ENCODE peak calls at places on chromosomes 12 and 14, in four cellular contexts. M is right lobe of liver; J is stimulated activated CD8-positive, alpha-beta memory T cell treated with anti-CD3 and anti-CD28 coated beads, Interleukin-2, amount 100 ng/mL, for 1 hour; D is thoracic aorta. F is an unnamed sample.

GRCh38 chr12:52082026-52082667 is 2.6 kb downstream of the SMIM41 start:
- DNase-seq in D (no peak), M (peak), J (no peak), F (no peak)

GRCh38 chr12:60345442-60345841 is 749.6 kb downstream of the SLC16A7 start:
- DNase-seq in J (no peak), M (no peak), D (no peak), F (no peak)

GRCh38 chr14:68144051-68144681 is 324.6 kb downstream of the RAD51B start:
- DNase-seq in M (no peak), J (no peak), D (no peak), F (no peak)

GRCh38 chr14:72515779-72516770 is 377.8 kb downstream of the DPF3 start:
- DNase-seq in J (no peak), D (no peak), M (no peak), F (no peak)

GRCh38 chr14:83874662-83875061 is 1655.3 kb upstream of the FLRT2 start:
- DNase-seq in M (no peak), J (no peak), D (no peak), F (no peak)

GRCh38 chr12:51686727-51687126 is 95.7 kb downstream of the SCN8A start:
- DNase-seq in J (no peak), M (no peak), D (no peak), F (no peak)

GRCh38 chr12:10501031-10501430 is 4.7 kb upstream of the EIF2S3B start:
- DNase-seq in J (no peak), M (no peak), D (no peak), F (no peak)

GRCh38 chr12:14723763-14724162 is 27.4 kb upstream of the GUCY2C start:
- DNase-seq in M (peak), D (peak), J (no peak), F (no peak)

GRCh38 chr12:90061834-90062233 is 353.2 kb upstream of the ATP2B1 start:
- DNase-seq in D (no peak), J (no peak), M (no peak), F (no peak)

F was measured in NCI-H1048.